ENCODE peak calls at places on chromosomes 4 and X, in ten cellular contexts. One of them, this sample, is unnamed.

GRCh38 chr4:159677521-159677920 is 574.6 kb downstream of the RAPGEF2 start:
- DNase-seq in SK-N-SH: peak; percentile 19
- DNase-seq in astrocyte: peak; percentile 69
- DNase-seq in neuronal stem cell: no peak
- DNase-seq in ascending aorta: no peak
- DNase-seq in heart left ventricle: no peak
- DNase-seq in naive thymus-derived CD4-positive, alpha-beta T cell: no peak
- DNase-seq in hepatocyte: no peak
- DNase-seq in gastrocnemius medialis: no peak
- DNase-seq in cardiac muscle cell: peak; percentile 67
- DNase-seq in this sample: no peak

GRCh38 chrX:75603833-75604232 is 81.0 kb upstream of the ZDHHC15 start:
- DNase-seq in SK-N-SH: peak; percentile 42
- DNase-seq in astrocyte: no peak
- DNase-seq in neuronal stem cell: no peak
- DNase-seq in ascending aorta: no peak
- DNase-seq in heart left ventricle: no peak
- DNase-seq in naive thymus-derived CD4-positive, alpha-beta T cell: peak; percentile 42
- DNase-seq in hepatocyte: peak; percentile 45
- DNase-seq in gastrocnemius medialis: no peak
- DNase-seq in cardiac muscle cell: peak; percentile 19
- DNase-seq in this sample: no peak

GRCh38 chrX:108640817-108641216 is 95.5 kb downstream of the IRS4 start:
- DNase-seq in SK-N-SH: no peak
- DNase-seq in astrocyte: no peak
- DNase-seq in neuronal stem cell: no peak
- DNase-seq in ascending aorta: no peak
- DNase-seq in heart left ventricle: no peak
- DNase-seq in naive thymus-derived CD4-positive, alpha-beta T cell: no peak
- DNase-seq in hepatocyte: no peak
- DNase-seq in gastrocnemius medialis: no peak
- DNase-seq in cardiac muscle cell: no peak
- DNase-seq in this sample: no peak

GRCh38 chr4:82380344-82380743 is 6.6 kb upstream of the HNRNPD start:
- DNase-seq in SK-N-SH: no peak
- DNase-seq in astrocyte: no peak
- DNase-seq in neuronal stem cell: no peak
- DNase-seq in ascending aorta: no peak
- DNase-seq in heart left ventricle: peak; percentile 66
- DNase-seq in naive thymus-derived CD4-positive, alpha-beta T cell: no peak
- DNase-seq in hepatocyte: no peak
- DNase-seq in gastrocnemius medialis: peak; percentile 74
- DNase-seq in cardiac muscle cell: no peak
- DNase-seq in this sample: no peak

GRCh38 chr4:111323496-111323895 is 700.6 kb upstream of the PITX2 start:
- DNase-seq in SK-N-SH: no peak
- DNase-seq in astrocyte: peak; percentile 80
- DNase-seq in neuronal stem cell: no peak
- DNase-seq in ascending aorta: no peak
- DNase-seq in heart left ventricle: no peak
- DNase-seq in naive thymus-derived CD4-positive, alpha-beta T cell: no peak
- DNase-seq in hepatocyte: no peak
- DNase-seq in gastrocnemius medialis: no peak
- DNase-seq in cardiac muscle cell: peak; percentile 41
- DNase-seq in this sample: no peak

GRCh38 chr4:114780205-114780604 is 181.6 kb downstream of the UGT8 start:
- DNase-seq in SK-N-SH: peak; percentile 1
- DNase-seq in astrocyte: peak; percentile 19
- DNase-seq in neuronal stem cell: peak; percentile 29
- DNase-seq in ascending aorta: no peak
- DNase-seq in heart left ventricle: no peak
- DNase-seq in naive thymus-derived CD4-positive, alpha-beta T cell: no peak
- DNase-seq in hepatocyte: peak; percentile 51
- DNase-seq in gastrocnemius medialis: no peak
- DNase-seq in cardiac muscle cell: peak; percentile 9
- DNase-seq in this sample: no peak

GRCh38 chrX:125398959-125399440 is 79.3 kb downstream of the TEX13C start:
- DNase-seq in SK-N-SH: no peak
- DNase-seq in astrocyte: no peak
- DNase-seq in neuronal stem cell: no peak
- DNase-seq in ascending aorta: no peak
- DNase-seq in heart left ventricle: no peak
- DNase-seq in naive thymus-derived CD4-positive, alpha-beta T cell: no peak
- DNase-seq in hepatocyte: no peak
- DNase-seq in gastrocnemius medialis: no peak
- DNase-seq in cardiac muscle cell: no peak
- DNase-seq in this sample: no peak

GRCh38 chr4:41882622-41883347 is 52.4 kb upstream of the TMEM33 start:
- DNase-seq in SK-N-SH: peak; percentile 90
- DNase-seq in astrocyte: no peak
- DNase-seq in neuronal stem cell: no peak
- DNase-seq in ascending aorta: no peak
- DNase-seq in heart left ventricle: no peak
- DNase-seq in naive thymus-derived CD4-positive, alpha-beta T cell: peak; percentile 40
- DNase-seq in hepatocyte: peak; percentile 54
- DNase-seq in gastrocnemius medialis: no peak
- DNase-seq in cardiac muscle cell: peak; percentile 44
- DNase-seq in this sample: no peak

GRCh38 chr4:31071807-31072486 is 351.8 kb downstream of the PCDH7 start:
- DNase-seq in SK-N-SH: no peak
- DNase-seq in astrocyte: no peak
- DNase-seq in neuronal stem cell: no peak
- DNase-seq in ascending aorta: no peak
- DNase-seq in heart left ventricle: no peak
- DNase-seq in naive thymus-derived CD4-positive, alpha-beta T cell: no peak
- DNase-seq in hepatocyte: no peak
- DNase-seq in gastrocnemius medialis: no peak
- DNase-seq in cardiac muscle cell: peak; percentile 7
- DNase-seq in this sample: no peak

GRCh38 chr4:93384897-93385296 is 443.7 kb upstream of the ATOH1 start:
- DNase-seq in SK-N-SH: no peak
- DNase-seq in astrocyte: peak; percentile 44
- DNase-seq in neuronal stem cell: no peak
- DNase-seq in ascending aorta: no peak
- DNase-seq in heart left ventricle: no peak
- DNase-seq in naive thymus-derived CD4-positive, alpha-beta T cell: no peak
- DNase-seq in hepatocyte: no peak
- DNase-seq in gastrocnemius medialis: no peak
- DNase-seq in cardiac muscle cell: peak; percentile 3
- DNase-seq in this sample: no peak

GRCh38 chr4:36502350-36502749 is 220.9 kb downstream of the DTHD1 start:
- DNase-seq in SK-N-SH: no peak
- DNase-seq in astrocyte: no peak
- DNase-seq in neuronal stem cell: no peak
- DNase-seq in ascending aorta: no peak
- DNase-seq in heart left ventricle: no peak
- DNase-seq in naive thymus-derived CD4-positive, alpha-beta T cell: no peak
- DNase-seq in hepatocyte: no peak
- DNase-seq in gastrocnemius medialis: no peak
- DNase-seq in cardiac muscle cell: no peak
- DNase-seq in this sample: no peak

GRCh38 chr4:110514889-110515479 is 39.0 kb downstream of the ENPEP start:
- DNase-seq in SK-N-SH: peak; percentile 16
- DNase-seq in astrocyte: peak; percentile 11
- DNase-seq in neuronal stem cell: no peak
- DNase-seq in ascending aorta: no peak
- DNase-seq in heart left ventricle: no peak
- DNase-seq in naive thymus-derived CD4-positive, alpha-beta T cell: peak; percentile 44
- DNase-seq in hepatocyte: peak; percentile 39
- DNase-seq in gastrocnemius medialis: no peak
- DNase-seq in cardiac muscle cell: peak; percentile 51
- DNase-seq in this sample: no peak

GRCh38 chrX:148298737-148299136 is 201.7 kb upstream of the AFF2 start:
- DNase-seq in SK-N-SH: no peak
- DNase-seq in astrocyte: peak; percentile 58
- DNase-seq in neuronal stem cell: no peak
- DNase-seq in ascending aorta: no peak
- DNase-seq in heart left ventricle: no peak
- DNase-seq in naive thymus-derived CD4-positive, alpha-beta T cell: no peak
- DNase-seq in hepatocyte: no peak
- DNase-seq in gastrocnemius medialis: no peak
- DNase-seq in cardiac muscle cell: no peak
- DNase-seq in this sample: no peak

GRCh38 chrX:151870603-151871002 is 42.1 kb upstream of the MAGEA4 start:
- DNase-seq in SK-N-SH: no peak
- DNase-seq in astrocyte: peak; percentile 90
- DNase-seq in neuronal stem cell: no peak
- DNase-seq in ascending aorta: no peak
- DNase-seq in heart left ventricle: no peak
- DNase-seq in naive thymus-derived CD4-positive, alpha-beta T cell: no peak
- DNase-seq in hepatocyte: no peak
- DNase-seq in gastrocnemius medialis: no peak
- DNase-seq in cardiac muscle cell: peak; percentile 83
- DNase-seq in this sample: no peak

GRCh38 chrX:134908235-134908834 is 82.5 kb upstream of the SMIM10 start:
- DNase-seq in SK-N-SH: peak; percentile 51
- DNase-seq in astrocyte: no peak
- DNase-seq in neuronal stem cell: no peak
- DNase-seq in ascending aorta: no peak
- DNase-seq in heart left ventricle: no peak
- DNase-seq in naive thymus-derived CD4-positive, alpha-beta T cell: peak; percentile 61
- DNase-seq in hepatocyte: peak; percentile 18
- DNase-seq in gastrocnemius medialis: no peak
- DNase-seq in cardiac muscle cell: peak; percentile 69
- DNase-seq in this sample: no peak

GRCh38 chrX:76253432-76253831 is 80.6 kb downstream of the PBDC1 start:
- DNase-seq in SK-N-SH: peak; percentile 24
- DNase-seq in astrocyte: no peak
- DNase-seq in neuronal stem cell: peak; percentile 23
- DNase-seq in ascending aorta: no peak
- DNase-seq in heart left ventricle: no peak
- DNase-seq in naive thymus-derived CD4-positive, alpha-beta T cell: peak; percentile 49
- DNase-seq in hepatocyte: peak; percentile 39
- DNase-seq in gastrocnemius medialis: no peak
- DNase-seq in cardiac muscle cell: peak; percentile 53
- DNase-seq in this sample: no peak

GRCh38 chr4:113157086-113157857 is 107.8 kb downstream of the ANK2 start:
- DNase-seq in SK-N-SH: no peak
- DNase-seq in astrocyte: no peak
- DNase-seq in neuronal stem cell: no peak
- DNase-seq in ascending aorta: no peak
- DNase-seq in heart left ventricle: no peak
- DNase-seq in naive thymus-derived CD4-positive, alpha-beta T cell: no peak
- DNase-seq in hepatocyte: no peak
- DNase-seq in gastrocnemius medialis: no peak
- DNase-seq in cardiac muscle cell: no peak
- DNase-seq in this sample: no peak

GRCh38 chr4:147094228-147094627 is 148.6 kb upstream of the TTC29 start:
- DNase-seq in SK-N-SH: no peak
- DNase-seq in astrocyte: no peak
- DNase-seq in neuronal stem cell: no peak
- DNase-seq in ascending aorta: no peak
- DNase-seq in heart left ventricle: no peak
- DNase-seq in naive thymus-derived CD4-positive, alpha-beta T cell: no peak
- DNase-seq in hepatocyte: peak; percentile 36
- DNase-seq in gastrocnemius medialis: no peak
- DNase-seq in cardiac muscle cell: no peak
- DNase-seq in this sample: no peak

DNA sequence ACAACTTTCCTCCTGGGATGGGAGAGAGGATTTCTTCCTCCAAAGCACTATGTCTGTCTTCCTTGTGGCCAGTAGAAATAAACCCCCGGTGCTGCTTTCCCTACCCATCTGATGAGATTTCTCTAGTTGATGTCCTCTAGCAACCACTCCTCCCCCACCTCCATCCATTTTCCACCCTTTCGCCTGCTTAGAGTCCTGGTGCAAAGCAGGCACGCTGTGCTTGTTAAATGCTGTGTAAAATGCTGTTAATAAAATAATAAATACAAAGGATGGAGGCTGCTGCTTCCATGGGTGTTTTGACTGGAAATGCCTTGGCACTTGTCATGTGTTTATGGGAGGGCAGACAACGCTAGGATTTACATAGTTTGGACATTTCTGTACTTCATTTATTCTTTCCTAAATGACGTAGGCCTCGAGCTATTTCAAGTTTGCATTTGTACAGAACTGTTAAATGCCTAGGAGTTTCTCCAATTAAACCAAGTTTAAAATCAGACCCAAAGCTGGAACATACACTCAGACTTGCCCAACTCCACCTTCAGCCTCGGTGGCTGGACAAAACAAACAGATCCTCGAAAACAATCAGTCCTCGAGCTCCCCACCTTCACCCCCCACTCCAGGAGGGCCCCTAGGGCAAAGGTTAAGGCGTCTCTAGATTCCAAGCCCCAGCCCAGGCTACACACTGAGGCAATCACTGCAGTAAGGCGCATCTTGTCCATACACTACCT is 10.0 kb downstream of the BCOR start:
- DNase-seq in SK-N-SH: peak; percentile 24
- DNase-seq in astrocyte: no peak
- DNase-seq in neuronal stem cell: no peak
- DNase-seq in ascending aorta: no peak
- DNase-seq in heart left ventricle: no peak
- DNase-seq in naive thymus-derived CD4-positive, alpha-beta T cell: no peak
- DNase-seq in hepatocyte: no peak
- DNase-seq in gastrocnemius medialis: no peak
- DNase-seq in cardiac muscle cell: no peak
- DNase-seq in this sample: no peak
- H3K27me3 ChIP-seq in SK-N-SH: no peaks in the 10 kb centered on the region
- H3K27me3 ChIP-seq in astrocyte: no peaks in the 10 kb centered on the region
- H3K27me3 ChIP-seq in neuronal stem cell: peaks cover 42% of the 10 kb centered on the region
- H3K27me3 ChIP-seq in ascending aorta: no peaks in the 10 kb centered on the region
- H3K27me3 ChIP-seq in heart left ventricle: no peaks in the 10 kb centered on the region
- H3K27me3 ChIP-seq in naive thymus-derived CD4-positive, alpha-beta T cell: no peaks in the 10 kb centered on the region
- H3K27me3 ChIP-seq in hepatocyte: peaks cover 50% of the 10 kb centered on the region
- H3K27me3 ChIP-seq in gastrocnemius medialis: peaks cover 9% of the 10 kb centered on the region
- H3K27me3 ChIP-seq in cardiac muscle cell: peaks cover 88% of the 10 kb centered on the region
- H3K27me3 ChIP-seq in this sample: no peaks in the 10 kb centered on the region

GRCh38 chr4:183287677-183288076 is 32.4 kb downstream of the CLDN22 start:
- DNase-seq in SK-N-SH: no peak
- DNase-seq in astrocyte: no peak
- DNase-seq in neuronal stem cell: no peak
- DNase-seq in ascending aorta: no peak
- DNase-seq in heart left ventricle: no peak
- DNase-seq in naive thymus-derived CD4-positive, alpha-beta T cell: no peak
- DNase-seq in hepatocyte: no peak
- DNase-seq in gastrocnemius medialis: no peak
- DNase-seq in cardiac muscle cell: no peak
- DNase-seq in this sample: no peak
- H3K27me3 ChIP-seq in SK-N-SH: no peaks in the 10 kb centered on the region
- H3K27me3 ChIP-seq in astrocyte: no peaks in the 10 kb centered on the region
- H3K27me3 ChIP-seq in neuronal stem cell: no peaks in the 10 kb centered on the region
- H3K27me3 ChIP-seq in ascending aorta: no peaks in the 10 kb centered on the region
- H3K27me3 ChIP-seq in heart left ventricle: no peaks in the 10 kb centered on the region
- H3K27me3 ChIP-seq in naive thymus-derived CD4-positive, alpha-beta T cell: no peaks in the 10 kb centered on the region
- H3K27me3 ChIP-seq in hepatocyte: no peaks in the 10 kb centered on the region
- H3K27me3 ChIP-seq in gastrocnemius medialis: no peaks in the 10 kb centered on the region
- H3K27me3 ChIP-seq in cardiac muscle cell: no peaks in the 10 kb centered on the region
- H3K27me3 ChIP-seq in this sample: no peaks in the 10 kb centered on the region

GRCh38 chr4:118351851-118352827 is 664 bp downstream of the PRSS12 start:
- DNase-seq in SK-N-SH: peak; percentile 65
- DNase-seq in astrocyte: no peak
- DNase-seq in neuronal stem cell: peak; percentile 35
- DNase-seq in ascending aorta: no peak
- DNase-seq in heart left ventricle: no peak
- DNase-seq in naive thymus-derived CD4-positive, alpha-beta T cell: no peak
- DNase-seq in hepatocyte: peak; percentile 45
- DNase-seq in gastrocnemius medialis: no peak
- DNase-seq in cardiac muscle cell: no peak
- DNase-seq in this sample: peak; percentile 24
- H3K27me3 ChIP-seq in SK-N-SH: no peaks in the 10 kb centered on the region
- H3K27me3 ChIP-seq in astrocyte: peaks cover 9% of the 10 kb centered on the region
- H3K27me3 ChIP-seq in neuronal stem cell: peaks cover 19% of the 10 kb centered on the region
- H3K27me3 ChIP-seq in ascending aorta: peaks cover 12% of the 10 kb centered on the region
- H3K27me3 ChIP-seq in heart left ventricle: peaks cover 46% of the 10 kb centered on the region
- H3K27me3 ChIP-seq in naive thymus-derived CD4-positive, alpha-beta T cell: peaks cover 14% of the 10 kb centered on the region
- H3K27me3 ChIP-seq in hepatocyte: peaks cover 21% of the 10 kb centered on the region
- H3K27me3 ChIP-seq in gastrocnemius medialis: peaks cover 45% of the 10 kb centered on the region
- H3K27me3 ChIP-seq in cardiac muscle cell: peaks cover 36% of the 10 kb centered on the region
- H3K27me3 ChIP-seq in this sample: no peaks in the 10 kb centered on the region

GRCh38 chr4:173524218-173525117 is 5.6 kb downstream of the HAND2 start:
- DNase-seq in SK-N-SH: peak; percentile 42
- DNase-seq in astrocyte: no peak
- DNase-seq in neuronal stem cell: no peak
- DNase-seq in ascending aorta: no peak
- DNase-seq in heart left ventricle: no peak
- DNase-seq in naive thymus-derived CD4-positive, alpha-beta T cell: no peak
- DNase-seq in hepatocyte: no peak
- DNase-seq in gastrocnemius medialis: no peak
- DNase-seq in cardiac muscle cell: no peak
- DNase-seq in this sample: no peak
- H3K27me3 ChIP-seq in SK-N-SH: no peaks in the 10 kb centered on the region
- H3K27me3 ChIP-seq in astrocyte: peaks cover 93% of the 10 kb centered on the region
- H3K27me3 ChIP-seq in neuronal stem cell: peaks cover 97% of the 10 kb centered on the region
- H3K27me3 ChIP-seq in ascending aorta: no peaks in the 10 kb centered on the region
- H3K27me3 ChIP-seq in heart left ventricle: no peaks in the 10 kb centered on the region
- H3K27me3 ChIP-seq in naive thymus-derived CD4-positive, alpha-beta T cell: peaks cover 20% of the 10 kb centered on the region
- H3K27me3 ChIP-seq in hepatocyte: peaks cover 81% of the 10 kb centered on the region
- H3K27me3 ChIP-seq in gastrocnemius medialis: peaks cover 77% of the 10 kb centered on the region
- H3K27me3 ChIP-seq in cardiac muscle cell: peaks cover 13% of the 10 kb centered on the region
- H3K27me3 ChIP-seq in this sample: peaks cover 3% of the 10 kb centered on the region